ENCODE peak calls at places on chromosomes 4 and X, in six cellular contexts. L, Q, W, S, Z and F are unnamed samples.

GRCh38 chr4:5810770-5811430 is 82.0 kb downstream of the CRMP1 start:
- DNase-seq in L (no peak), Q (no peak), W (no peak), S (no peak), Z (no peak), F (no peak)

GRCh38 chr4:140158234-140159030 is 4.4 kb upstream of the MAML3 start:
- DNase-seq in L (no peak), Q (no peak), W (no peak), S (no peak), Z (peak; percentile 90), F (no peak)

GRCh38 chr4:148510211-148510610 is 68.0 kb upstream of the NR3C2 start:
- DNase-seq in L (no peak), Q (no peak), W (no peak), S (no peak), Z (no peak), F (no peak)

GRCh38 chr4:128782875-128783614 is 26.5 kb upstream of the JADE1 start:
- DNase-seq in L (no peak), Q (no peak), W (no peak), S (no peak), Z (no peak), F (no peak)

GRCh38 chr4:151103758-151104157 is 4.3 kb downstream of the RPS3A start:
- DNase-seq in L (no peak), Q (no peak), W (no peak), S (no peak), Z (no peak), F (no peak)

GRCh38 chr4:106063009-106063408 is 167.7 kb downstream of the NPNT start:
- DNase-seq in L (no peak), Q (no peak), W (no peak), S (no peak), Z (no peak), F (no peak)

GRCh38 chr4:119040711-119041185 is 94.9 kb upstream of the MYOZ2 start:
- DNase-seq in L (no peak), Q (no peak), W (no peak), S (no peak), Z (peak; percentile 84), F (no peak)

GRCh38 chr4:7650606-7651400 is 216.1 kb upstream of the PSAPL1 start:
- DNase-seq in L (peak; percentile 65), Q (no peak), W (no peak), S (no peak), Z (peak; percentile 36), F (no peak)

GRCh38 chr4:53322696-53323095 is 43.2 kb downstream of the SCFD2 start:
- DNase-seq in L (no peak), Q (no peak), W (no peak), S (no peak), Z (no peak), F (no peak)

GRCh38 chr4:123351713-123352112 is 44.9 kb upstream of the SPRY1 start:
- DNase-seq in L (peak; percentile 42), Q (no peak), W (no peak), S (no peak), Z (no peak), F (no peak)

GRCh38 chrX:63115196-63115595 is 235.9 kb downstream of the SPIN4 start:
- DNase-seq in L (no peak), Q (no peak), W (peak; percentile 52), S (no peak), Z (no peak), F (no peak)
- H3K9me3 ChIP-seq in L (no peaks in the 10 kb centered on the region), Q (no peaks in the 10 kb centered on the region), W (no peaks in the 10 kb centered on the region), S (no peaks in the 10 kb centered on the region), Z (no peaks in the 10 kb centered on the region), F (no peaks in the 10 kb centered on the region)

GRCh38 chr4:4299006-4299405 is 9.0 kb downstream of the ZBTB49 start:
- DNase-seq in L (no peak), Q (no peak), W (no peak), S (no peak), Z (no peak), F (no peak)
- H3K9me3 ChIP-seq in L (no peaks in the 10 kb centered on the region), Q (no peaks in the 10 kb centered on the region), W (no peaks in the 10 kb centered on the region), S (no peaks in the 10 kb centered on the region), Z (no peaks in the 10 kb centered on the region), F (no peaks in the 10 kb centered on the region)

DNA sequence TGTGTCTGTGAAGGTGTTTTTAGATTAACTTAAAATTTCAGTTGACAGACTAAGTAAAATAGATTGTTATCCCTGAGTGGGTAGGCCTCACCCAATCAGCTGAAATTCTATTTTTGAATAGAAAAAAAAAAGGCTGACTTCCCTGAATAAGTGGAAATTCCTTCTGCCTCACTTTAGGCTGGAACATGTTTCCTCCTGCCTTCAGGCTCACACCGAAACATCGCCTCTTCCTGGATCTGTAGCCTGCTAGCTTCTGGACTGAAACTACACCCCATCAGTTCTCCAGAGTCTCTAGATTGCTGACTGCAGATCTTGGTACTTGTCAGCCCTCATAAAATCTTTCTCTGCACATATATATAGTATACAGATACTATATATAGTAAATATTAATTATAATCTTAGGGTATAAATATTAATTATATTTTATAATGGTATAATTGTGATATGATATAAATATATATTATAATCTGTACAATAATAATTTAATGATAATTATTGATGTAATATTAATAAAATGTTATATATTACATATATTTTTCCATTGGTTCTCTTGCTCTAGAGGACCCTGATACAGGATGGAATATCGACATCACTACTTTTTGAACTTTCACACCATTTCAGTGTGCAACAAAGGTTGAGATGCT is 13.7 kb upstream of the SLIT2 start:
- DNase-seq in L (no peak), Q (no peak), W (no peak), S (no peak), Z (no peak), F (no peak)
- H3K9me3 ChIP-seq in L (no peaks in the 10 kb centered on the region), Q (no peaks in the 10 kb centered on the region), W (no peaks in the 10 kb centered on the region), S (no peaks in the 10 kb centered on the region), Z (no peaks in the 10 kb centered on the region), F (no peaks in the 10 kb centered on the region)

GRCh38 chr4:174993916-174994315 is 75.8 kb downstream of the ADAM29 start:
- DNase-seq in L (no peak), Q (no peak), W (no peak), S (no peak), Z (no peak), F (no peak)

GRCh38 chr4:174996079-174996478 is 77.9 kb downstream of the ADAM29 start:
- DNase-seq in L (no peak), Q (no peak), W (no peak), S (no peak), Z (no peak), F (no peak)

GRCh38 chr4:174999407-174999806 is 81.2 kb downstream of the ADAM29 start:
- DNase-seq in L (no peak), Q (no peak), W (no peak), S (no peak), Z (no peak), F (no peak)
- H3K9me3 ChIP-seq in L (no peaks in the 10 kb centered on the region), Q (no peaks in the 10 kb centered on the region), W (no peaks in the 10 kb centered on the region), S (no peaks in the 10 kb centered on the region), Z (no peaks in the 10 kb centered on the region), F (no peaks in the 10 kb centered on the region)

GRCh38 chr4:170122252-170122651 is 32.5 kb upstream of the AADAT start:
- DNase-seq in L (no peak), Q (no peak), W (no peak), S (no peak), Z (no peak), F (no peak)
- H3K9me3 ChIP-seq in L (no peaks in the 10 kb centered on the region), Q (no peaks in the 10 kb centered on the region), W (no peaks in the 10 kb centered on the region), S (no peaks in the 10 kb centered on the region), Z (no peaks in the 10 kb centered on the region), F (no peaks in the 10 kb centered on the region)

DNA sequence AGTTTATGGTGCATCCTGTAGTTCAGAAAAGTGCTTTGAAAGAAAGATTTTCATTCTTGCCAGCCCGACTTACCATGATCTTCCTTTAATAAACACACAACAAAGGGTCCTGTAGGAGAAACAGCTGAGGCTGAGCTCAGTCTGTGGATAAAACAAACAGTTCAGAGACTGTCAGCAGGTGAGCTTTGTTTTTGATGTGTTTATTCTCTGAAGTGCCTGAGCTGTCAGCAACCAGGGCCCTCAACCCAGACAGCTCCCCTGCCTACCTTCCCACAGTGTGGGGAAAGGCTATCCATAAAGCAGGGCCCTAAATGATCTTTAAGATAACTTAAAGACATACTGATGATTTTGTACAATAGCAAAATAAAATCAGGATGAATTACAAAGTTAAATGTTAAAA is 459.2 kb upstream of the GALNT7 start:
- DNase-seq in L (no peak), Q (no peak), W (no peak), S (no peak), Z (no peak), F (no peak)
- H3K9me3 ChIP-seq in L (peaks cover 15% of the 10 kb centered on the region), Q (peaks cover 6% of the 10 kb centered on the region), W (no peaks in the 10 kb centered on the region), S (no peaks in the 10 kb centered on the region), Z (no peaks in the 10 kb centered on the region), F (peaks cover 6% of the 10 kb centered on the region)

GRCh38 chrX:334331-334891 is 15.8 kb upstream of the GTPBP6 start:
- DNase-seq in L (peak; percentile 80), Q (no peak), W (no peak), S (no peak), Z (no peak), F (no peak)

GRCh38 chrX:332496-332860 is 13.9 kb upstream of the GTPBP6 start:
- DNase-seq in L (peak; percentile 77), Q (no peak), W (no peak), S (no peak), Z (no peak), F (no peak)

GRCh38 chrX:333611-334311 is 15.2 kb upstream of the GTPBP6 start:
- DNase-seq in L (peak; percentile 71), Q (no peak), W (no peak), S (no peak), Z (no peak), F (no peak)

GRCh38 chrX:331772-332495 is 13.3 kb upstream of the GTPBP6 start:
- DNase-seq in L (peak; percentile 78), Q (no peak), W (no peak), S (no peak), Z (no peak), F (no peak)

GRCh38 chrX:332916-333610 is 14.5 kb upstream of the GTPBP6 start:
- DNase-seq in L (peak; percentile 68), Q (no peak), W (no peak), S (no peak), Z (no peak), F (no peak)
- H3K9me3 ChIP-seq in L (no peaks in the 10 kb centered on the region), Q (no peaks in the 10 kb centered on the region), W (no peaks in the 10 kb centered on the region), S (no peaks in the 10 kb centered on the region), Z (no peaks in the 10 kb centered on the region), F (no peaks in the 10 kb centered on the region)

GRCh38 chr4:256492-256891 is 48.8 kb downstream of the ZNF732 start:
- DNase-seq in L (peak; percentile 63), Q (no peak), W (no peak), S (no peak), Z (no peak), F (no peak)

GRCh38 chr4:253936-254756 is 51.1 kb downstream of the ZNF732 start:
- DNase-seq in L (no peak), Q (no peak), W (no peak), S (no peak), Z (no peak), F (no peak)

GRCh38 chr4:252065-252601 is 53.1 kb downstream of the ZNF732 start:
- DNase-seq in L (no peak), Q (no peak), W (no peak), S (no peak), Z (no peak), F (no peak)
- H3K9me3 ChIP-seq in L (peaks cover 85% of the 10 kb centered on the region), Q (peaks cover 66% of the 10 kb centered on the region), W (peaks cover 72% of the 10 kb centered on the region), S (no peaks in the 10 kb centered on the region), Z (no peaks in the 10 kb centered on the region), F (peaks cover 17% of the 10 kb centered on the region)

GRCh38 chr4:173666-174314 is 49.5 kb downstream of the ZNF718 start:
- DNase-seq in L (no peak), Q (no peak), W (no peak), S (no peak), Z (no peak), F (no peak)
- H3K9me3 ChIP-seq in L (peaks cover 99% of the 10 kb centered on the region), Q (peaks cover 87% of the 10 kb centered on the region), W (peaks cover 55% of the 10 kb centered on the region), S (peaks cover 5% of the 10 kb centered on the region), Z (no peaks in the 10 kb centered on the region), F (peaks cover 43% of the 10 kb centered on the region)